ENCODE peak calls at places on chromosomes 7 and 10, in seven cellular contexts. K, S, P, Z, W, I and O are unnamed samples.

GRCh38 chr10:51804861-51805260 is 105.5 kb upstream of the CSTF2T start:
- DNase-seq in S (no peak), Z (no peak), I (peak; percentile 11), K (no peak), W (no peak), P (no peak), O (no peak)

GRCh38 chr10:78314651-78315050 is 281.0 kb downstream of the RPS24 start:
- DNase-seq in Z (peak; percentile 50), P (peak; percentile 0), K (no peak), I (no peak), W (no peak), S (no peak), O (no peak)

GRCh38 chr10:124558901-124559321 is 97.3 kb downstream of the LHPP start:
- DNase-seq in P (no peak), K (no peak), W (no peak), Z (no peak), S (no peak), I (no peak), O (no peak)

GRCh38 chr7:155645652-155646051 is 1.2 kb downstream of the RBM33 start:
- DNase-seq in P (no peak), I (no peak), S (no peak), W (no peak), K (no peak), Z (no peak), O (no peak)

GRCh38 chr10:15642095-15642494 is 77.6 kb downstream of the ITGA8 start:
- DNase-seq in S (peak; percentile 12), Z (no peak), W (no peak), I (no peak), K (no peak), P (no peak), O (no peak)

GRCh38 chr7:55469721-55470120 is 102.6 kb downstream of the VOPP1 start:
- DNase-seq in W (no peak), S (no peak), Z (no peak), P (no peak), K (no peak), I (no peak), O (no peak)

GRCh38 chr7:16753102-16753931 is at the start of gene TSPAN13:
- DNase-seq in I (no peak), Z (peak; percentile 92), K (peak; percentile 95), P (peak; percentile 94), S (peak; percentile 93), W (peak; percentile 57), O (peak; percentile 95)

GRCh38 chr7:115410427-115410805 is 488.5 kb downstream of the MDFIC start:
- DNase-seq in P (no peak), S (no peak), I (no peak), W (no peak), Z (no peak), K (no peak), O (no peak)

GRCh38 chr7:27933691-27934565 is 194.0 kb downstream of the TAX1BP1 start:
- DNase-seq in S (peak; percentile 94), P (no peak), Z (no peak), K (no peak), W (no peak), I (peak; percentile 60), O (no peak)

GRCh38 chr7:38846280-38846679 is 62.7 kb downstream of the VPS41 start:
- DNase-seq in W (no peak), I (peak; percentile 79), Z (no peak), P (no peak), K (no peak), S (peak; percentile 73), O (no peak)

GRCh38 chr7:151062399-151063211 is 3.2 kb downstream of the SLC4A2 start:
- DNase-seq in W (no peak), K (peak; percentile 90), S (no peak), I (no peak), P (no peak), Z (no peak), O (peak; percentile 90)

GRCh38 chr10:132939957-132940790 is 2.2 kb downstream of the CFAP46 start:
- DNase-seq in W (peak; percentile 83), P (no peak), Z (no peak), K (peak; percentile 35), S (no peak), I (no peak), O (peak; percentile 70)

GRCh38 chr7:17564678-17565209 is 266.3 kb downstream of the AHR start:
- DNase-seq in K (no peak), W (no peak), Z (no peak), S (no peak), P (no peak), I (peak; percentile 74), O (no peak)

GRCh38 chr10:102152545-102152890 is 329 bp downstream of the NOLC1 start:
- DNase-seq in W (no peak), P (no peak), S (peak; percentile 40), Z (no peak), K (peak; percentile 33), I (no peak), O (no peak)

GRCh38 chr7:107039199-107039900 is 5.2 kb upstream of the PRKAR2B start:
- DNase-seq in Z (no peak), S (no peak), I (no peak), K (no peak), W (no peak), P (no peak), O (no peak)
- TF ChIP-seq CTCF in Z (no peak), S (no peak), I (no peak), K (no peak), W (no peak), P (no peak), O (no peak)

GRCh38 chr10:70364001-70364771 is 18.2 kb downstream of the LRRC20 start:
- DNase-seq in K (peak; percentile 92), P (peak; percentile 90), S (peak; percentile 95), I (peak; percentile 81), W (peak; percentile 89), Z (peak; percentile 98), O (peak; percentile 88)

GRCh38 chr10:70362357-70362756 is 20.1 kb downstream of the LRRC20 start:
- DNase-seq in S (no peak), P (no peak), Z (no peak), W (no peak), I (no peak), K (no peak), O (no peak)

GRCh38 chr10:70367195-70367796 is 15.1 kb downstream of the LRRC20 start:
- DNase-seq in S (no peak), K (no peak), I (peak; percentile 35), Z (no peak), P (no peak), W (no peak), O (no peak)

GRCh38 chr10:70363292-70363691 is 19.1 kb downstream of the LRRC20 start:
- DNase-seq in I (no peak), P (no peak), K (no peak), W (no peak), Z (no peak), S (no peak), O (no peak)

DNA sequence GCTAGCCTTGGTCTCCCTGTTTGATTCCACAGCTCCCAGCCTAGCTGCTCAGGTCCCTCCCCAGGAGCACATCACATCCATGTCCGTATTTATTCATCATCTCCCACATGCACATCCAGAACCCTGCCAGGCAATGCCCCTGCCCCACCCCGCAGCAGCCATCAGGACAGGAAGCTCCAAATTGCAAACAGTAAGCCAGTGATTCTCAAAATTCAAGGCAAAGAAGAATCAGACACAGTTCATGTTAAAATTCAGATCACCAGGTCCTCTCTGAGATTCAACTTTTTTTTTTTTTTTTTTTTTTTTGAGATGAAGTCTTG is 17.7 kb downstream of the LRRC20 start:
- DNase-seq in K (no peak), I (no peak), S (no peak), P (no peak), W (no peak), Z (no peak), O (no peak)
- TF ChIP-seq CTCF in K (no peak), I (no peak), S (peak; percentile 19), P (no peak), W (no peak), Z (no peak), O (no peak)

GRCh38 chr7:95190515-95190914 is 133.8 kb downstream of the PON1 start:
- DNase-seq in I (no peak), K (no peak), P (no peak), S (no peak), W (no peak), Z (no peak), O (no peak)
- TF ChIP-seq CTCF in I (peak; percentile 26), K (no peak), P (no peak), S (peak; percentile 32), W (no peak), Z (no peak), O (no peak)

GRCh38 chr7:35029311-35029710 is 8.0 kb downstream of the DPY19L1 start:
- DNase-seq in I (no peak), K (no peak), Z (no peak), P (no peak), W (no peak), S (no peak), O (no peak)
- TF ChIP-seq CTCF in I (no peak), K (no peak), Z (no peak), P (no peak), W (no peak), S (no peak), O (no peak)

DNA sequence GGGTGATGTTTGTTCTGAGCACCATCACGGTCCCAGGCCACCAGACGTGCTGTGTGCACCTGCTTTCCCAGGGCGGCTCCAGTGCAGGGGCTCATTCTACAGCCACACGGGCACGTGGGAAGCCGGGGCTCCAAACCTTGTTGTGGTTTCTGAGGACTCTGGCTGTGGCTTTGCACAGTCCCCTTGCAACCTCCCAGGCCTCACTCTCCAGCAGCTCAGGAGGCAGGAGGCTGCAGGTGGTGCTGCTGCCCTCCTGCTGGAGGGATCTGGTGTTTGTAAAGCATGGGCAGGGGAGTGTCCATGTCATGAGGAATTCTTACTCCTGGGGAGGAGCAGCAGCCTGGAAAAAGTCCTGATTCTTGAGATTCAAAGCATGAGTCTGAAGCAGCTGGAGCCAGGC is 54.2 kb downstream of the INSYN2A start:
- DNase-seq in P (no peak), I (no peak), W (no peak), K (no peak), S (no peak), Z (no peak), O (no peak)
- TF ChIP-seq CTCF in P (no peak), I (no peak), W (no peak), K (no peak), S (no peak), Z (no peak), O (peak; percentile 23)